ENCODE peak calls at places on chromosomes 2 and 18, in six cellular contexts. P is ureter, U is kidney epithelial cell, Q is NCI-H1105, T is left ventricle myocardium inferior, C is dorsolateral prefrontal cortex. G is an unnamed sample.

GRCh38 chr2:24971300-24971549 is 530 bp downstream of the DNAJC27 start:
- DNase-seq in Q (no peak), T (no peak), P (no peak), C (peak), U (no peak), G (peak)

GRCh38 chr2:28895189-28895893 is 874 bp downstream of the WDR43 start:
- DNase-seq in C (peak), T (peak), Q (no peak), U (peak), P (peak), G (no peak)

GRCh38 chr2:216490061-216490460 is 8.6 kb upstream of the RPL37A start:
- DNase-seq in Q (no peak), C (no peak), T (no peak), P (no peak), U (peak), G (no peak)

GRCh38 chr2:170717991-170718589 is 3.0 kb downstream of the SP5 start:
- DNase-seq in C (no peak), P (no peak), U (no peak), T (no peak), Q (no peak), G (no peak)

GRCh38 chr18:3029215-3029972 is 16.4 kb upstream of the LPIN2 start:
- DNase-seq in Q (no peak), P (no peak), T (no peak), U (no peak), C (no peak), G (no peak)

GRCh38 chr18:23689031-23689615 is at the start of gene LAMA3:
- DNase-seq in Q (peak), C (peak), T (peak), U (no peak), P (peak), G (no peak)

GRCh38 chr2:71223767-71224333 is 3.1 kb downstream of the PAIP2B start:
- DNase-seq in C (peak), Q (peak), T (peak), P (no peak), U (no peak), G (no peak)

GRCh38 chr2:197889041-197889440 is 84.6 kb downstream of the PLCL1 start:
- DNase-seq in U (peak), C (no peak), Q (no peak), P (no peak), T (no peak), G (no peak)

GRCh38 chr2:213500881-213501280 is 216.6 kb downstream of the SPAG16 start:
- DNase-seq in C (no peak), Q (no peak), T (no peak), U (no peak), P (no peak), G (no peak)

GRCh38 chr2:217766356-217766755 is 236.4 kb downstream of the TNS1 start:
- DNase-seq in U (no peak), T (no peak), Q (no peak), P (no peak), C (no peak), G (no peak)

GRCh38 chr2:119040730-119041129 is 98.7 kb downstream of the MARCO start:
- DNase-seq in C (no peak), P (no peak), T (no peak), U (no peak), Q (no peak), G (no peak)

GRCh38 chr18:48889115-48889941 is 61.4 kb downstream of the SMAD7 start:
- DNase-seq in C (peak), T (peak), P (peak), Q (no peak), U (no peak), G (peak)

GRCh38 chr2:233059797-233060499 is at the start of gene INPP5D:
- DNase-seq in U (no peak), C (peak), P (peak), T (peak), Q (no peak), G (no peak)

GRCh38 chr2:104332733-104333132 is 521.2 kb upstream of the POU3F3 start:
- DNase-seq in P (no peak), U (peak), Q (no peak), T (no peak), C (no peak), G (no peak)

GRCh38 chr2:7539077-7539476 is 621.9 kb downstream of the RNF144A start:
- DNase-seq in Q (no peak), U (no peak), T (no peak), C (no peak), P (no peak), G (no peak)

GRCh38 chr2:6958616-6959235 is 41.5 kb downstream of the RNF144A start:
- DNase-seq in Q (no peak), U (no peak), P (peak), T (no peak), C (no peak), G (no peak)

GRCh38 chr2:197011777-197012641 is 85.5 kb upstream of the PGAP1 start:
- DNase-seq in C (no peak), P (no peak), Q (peak), U (peak), T (no peak), G (no peak)

GRCh38 chr2:156343096-156343939 is 10.8 kb upstream of the NR4A2 start:
- DNase-seq in T (no peak), U (no peak), C (no peak), Q (no peak), P (no peak), G (no peak)

GRCh38 chr2:40034198-40034597 is 255.1 kb upstream of the THUMPD2 start:
- DNase-seq in C (no peak), T (no peak), P (no peak), Q (no peak), U (no peak), G (no peak)

GRCh38 chr2:161576421-161576820 is 47.8 kb upstream of the SLC4A10 start:
- DNase-seq in Q (no peak), T (no peak), U (no peak), P (no peak), C (no peak), G (no peak)

GRCh38 chr2:163934134-163934533 is 198.3 kb upstream of the FIGN start:
- DNase-seq in C (no peak), T (no peak), P (no peak), U (peak), Q (no peak), G (no peak)

GRCh38 chr2:74079522-74080341 is 68.0 kb downstream of the BOLA3 start:
- DNase-seq in T (no peak), P (no peak), C (no peak), U (no peak), Q (no peak), G (no peak)

GRCh38 chr2:33412920-33413319 is 63.5 kb upstream of the RASGRP3 start:
- DNase-seq in Q (no peak), U (no peak), C (no peak), T (no peak), P (no peak), G (no peak)

GRCh38 chr2:10911291-10912075 is at the start of gene KCNF1:
- DNase-seq in U (no peak), T (no peak), P (no peak), Q (peak), C (peak), G (no peak)

GRCh38 chr2:43102366-43103092 is 123.9 kb downstream of the ZFP36L2 start:
- DNase-seq in P (no peak), U (no peak), T (peak), Q (no peak), C (no peak), G (no peak)

GRCh38 chr2:100292022-100292580 is 30.2 kb downstream of the LONRF2 start:
- DNase-seq in T (no peak), U (peak), P (peak), C (no peak), Q (no peak), G (no peak)

GRCh38 chr2:230267556-230267955 is 42.0 kb downstream of the SP140 start:
- DNase-seq in Q (no peak), T (no peak), C (no peak), U (no peak), P (no peak), G (no peak)

GRCh38 chr2:313991-314390 is 26.1 kb upstream of the ALKAL2 start:
- DNase-seq in U (no peak), Q (no peak), T (no peak), P (no peak), C (no peak), G (no peak)

GRCh38 chr2:75079575-75079974 is 119.7 kb downstream of the TACR1 start:
- DNase-seq in Q (no peak), U (no peak), C (no peak), T (no peak), P (no peak), G (no peak)

GRCh38 chr2:136126021-136126420 is 8.1 kb upstream of the CXCR4 start:
- DNase-seq in P (no peak), C (no peak), U (no peak), T (no peak), Q (no peak), G (no peak)

GRCh38 chr18:59265246-59266018 is 7.8 kb downstream of the RAX start:
- DNase-seq in U (no peak), T (no peak), P (no peak), Q (no peak), C (no peak), G (no peak)

GRCh38 chr2:192157776-192158175 is 37.0 kb downstream of the TMEFF2 start:
- DNase-seq in U (no peak), C (no peak), P (no peak), T (no peak), Q (no peak), G (no peak)

GRCh38 chr2:190551928-190552327 is 17.4 kb upstream of the NEMP2 start:
- DNase-seq in Q (no peak), U (no peak), C (no peak), P (no peak), T (no peak), G (no peak)

GRCh38 chr2:157971702-157972101 is 95.6 kb upstream of the ACVR1 start:
- DNase-seq in C (no peak), P (no peak), T (no peak), U (no peak), Q (no peak), G (no peak)

G was measured in anterior cingulate cortex.